ENCODE peak calls at places on chromosomes 7 and 10, in eight cellular contexts. N, D, U, C, I, A, L and W are unnamed samples.

GRCh38 chr7:102122026-102122425 is 164.6 kb upstream of the SH2B2 start:
- DNase-seq in C (peak), A (peak), N (no peak), L (no peak), D (no peak), I (no peak), U (no peak), W (no peak)

GRCh38 chr7:51019891-51020855 is 237.5 kb upstream of the GRB10 start:
- DNase-seq in A (no peak), N (no peak), C (no peak), L (no peak), D (no peak), I (no peak), U (no peak), W (no peak)

GRCh38 chr10:11036424-11037011 is 18.8 kb downstream of the CELF2 start:
- DNase-seq in D (no peak), C (peak), A (peak), L (no peak), U (no peak), I (no peak), N (peak), W (peak)

GRCh38 chr7:41887446-41887845 is 184.6 kb upstream of the INHBA start:
- DNase-seq in U (no peak), C (no peak), N (no peak), L (no peak), D (no peak), A (peak), I (no peak), W (no peak)

GRCh38 chr7:116616555-116617059 is 55.4 kb upstream of the MET start:
- DNase-seq in L (no peak), N (no peak), D (no peak), A (peak), U (no peak), C (no peak), I (no peak), W (no peak)

GRCh38 chr7:94509264-94509878 is at the start of gene CASD1:
- DNase-seq in U (peak), N (no peak), L (no peak), A (no peak), C (no peak), I (peak), D (peak), W (peak)

GRCh38 chr10:126867567-126868365 is 37.5 kb upstream of the DOCK1 start:
- DNase-seq in D (no peak), I (no peak), A (peak), C (peak), U (no peak), L (peak), N (no peak), W (no peak)

GRCh38 chr7:96219382-96220130 is 102.3 kb downstream of the SLC25A13 start:
- DNase-seq in C (peak), I (no peak), U (no peak), D (no peak), A (peak), L (no peak), N (no peak), W (no peak)

GRCh38 chr7:66211429-66211828 is 6.3 kb downstream of the TPST1 start:
- DNase-seq in I (no peak), U (no peak), L (no peak), A (peak), C (no peak), D (no peak), N (no peak), W (no peak)

GRCh38 chr10:72315054-72315453 is 39.7 kb downstream of the DNAJB12 start:
- DNase-seq in C (no peak), U (no peak), N (no peak), L (no peak), D (no peak), A (no peak), I (no peak), W (no peak)

GRCh38 chr10:51147644-51148399 is 73.5 kb downstream of the PRKG1 start:
- DNase-seq in D (no peak), I (no peak), N (no peak), A (peak), L (no peak), U (no peak), C (no peak), W (no peak)

GRCh38 chr7:73799282-73800141 is 29.4 kb upstream of the CLDN3 start:
- DNase-seq in I (no peak), L (no peak), A (no peak), U (no peak), N (no peak), D (no peak), C (no peak), W (no peak)

GRCh38 chr7:104267701-104268368 is 60.0 kb upstream of the ORC5 start:
- DNase-seq in L (no peak), C (peak), I (no peak), A (peak), U (no peak), N (no peak), D (no peak), W (no peak)

GRCh38 chr7:139709460-139709859 is 68.3 kb downstream of the HIPK2 start:
- DNase-seq in L (no peak), A (peak), I (no peak), C (peak), D (no peak), U (no peak), N (no peak), W (no peak)

GRCh38 chr10:132515811-132516726 is 21.5 kb upstream of the INPP5A start:
- DNase-seq in A (no peak), I (no peak), L (no peak), D (peak), C (no peak), N (no peak), U (no peak), W (no peak)

GRCh38 chr10:77185696-77186095 is 451.9 kb downstream of the KCNMA1 start:
- DNase-seq in C (no peak), D (no peak), U (no peak), N (no peak), L (no peak), I (no peak), A (no peak), W (no peak)

GRCh38 chr10:53997953-53998352 is 803.1 kb downstream of the PCDH15 start:
- DNase-seq in C (no peak), I (no peak), L (no peak), N (no peak), A (no peak), D (no peak), U (no peak), W (no peak)

GRCh38 chr7:129375221-129375938 is 58.9 kb upstream of the STRIP2 start:
- DNase-seq in D (no peak), C (no peak), L (no peak), U (no peak), N (no peak), A (no peak), I (no peak), W (no peak)

GRCh38 chr10:112775892-112776679 is 174.0 kb upstream of the TCF7L2 start:
- DNase-seq in U (no peak), D (no peak), L (no peak), C (no peak), A (no peak), I (no peak), N (no peak), W (no peak)

GRCh38 chr10:113680172-113681111 is 730 bp downstream of the CASP7 start:
- DNase-seq in A (peak), N (no peak), I (peak), D (peak), C (peak), L (no peak), U (no peak), W (no peak)

GRCh38 chr10:8043569-8044306 is 10.8 kb upstream of the GATA3 start:
- DNase-seq in N (no peak), D (no peak), C (no peak), A (no peak), L (no peak), U (no peak), I (no peak), W (peak)

GRCh38 chr7:16961650-16962049 is 79.9 kb upstream of the AGR3 start:
- DNase-seq in D (no peak), U (no peak), C (no peak), L (no peak), A (no peak), I (no peak), N (no peak), W (no peak)

GRCh38 chr7:41297167-41297566 is 405.7 kb downstream of the INHBA start:
- DNase-seq in D (no peak), U (no peak), I (no peak), A (no peak), N (no peak), C (no peak), L (no peak), W (no peak)

GRCh38 chr10:131731780-131732630 is 168.8 kb upstream of the PPP2R2D start:
- DNase-seq in U (no peak), I (no peak), A (no peak), N (no peak), L (peak), C (no peak), D (no peak), W (no peak)